ENCODE peak calls at places on chromosome 19, in five cellular contexts. B is cardiac muscle cell, S is natural killer cell, I is tibial artery, A is ascending aorta. N is an unnamed sample.
A peak's percentile ranks its signal among the peaks of the same experiment; 100 is the strongest.

GRCh38 chr19:46211201-46211881 is 18.2 kb upstream of the IGFL1 start:
- DNase-seq in B (peak; percentile 34), S (no peak), I (no peak), A (no peak), N (no peak)

GRCh38 chr19:6424190-6424938 is at the start of gene KHSRP:
- DNase-seq in B (no peak), S (peak; percentile 33), I (no peak), A (no peak), N (peak; percentile 44)

GRCh38 chr19:53879145-53880037 is 2.6 kb upstream of the PRKCG start:
- DNase-seq in B (peak; percentile 96), S (peak; percentile 79), I (peak; percentile 96), A (peak; percentile 66), N (peak; percentile 99)

GRCh38 chr19:48342841-48343540 is 17.6 kb downstream of the EMP3 start:
- DNase-seq in B (peak; percentile 47), S (no peak), I (no peak), A (no peak), N (no peak)

GRCh38 chr19:58248886-58249285 is 20.2 kb downstream of the ZNF544 start:
- DNase-seq in B (no peak), S (no peak), I (no peak), A (no peak), N (no peak)

GRCh38 chr19:35130761-35131720 is 3.8 kb downstream of the LGI4 start:
- DNase-seq in B (no peak), S (no peak), I (no peak), A (no peak), N (no peak)

GRCh38 chr19:30112171-30112570 is 170.1 kb downstream of the URI1 start:
- DNase-seq in B (no peak), S (no peak), I (no peak), A (no peak), N (no peak)

GRCh38 chr19:46955114-46955812 is 64.4 kb upstream of the NPAS1 start:
- DNase-seq in B (peak; percentile 51), S (no peak), I (no peak), A (no peak), N (no peak)

GRCh38 chr19:28299649-28300048 is 913.3 kb downstream of the UQCRFS1 start:
- DNase-seq in B (no peak), S (no peak), I (no peak), A (no peak), N (no peak)

GRCh38 chr19:34034318-34034846 is 137.9 kb upstream of the LSM14A start:
- DNase-seq in B (no peak), S (no peak), I (no peak), A (no peak), N (no peak)

GRCh38 chr19:15869109-15869555 is 28.7 kb downstream of the CYP4F2 start:
- DNase-seq in B (peak; percentile 48), S (no peak), I (no peak), A (no peak), N (no peak)
- TF ChIP-seq CTCF in B (peak; percentile 63), S (peak; percentile 50), I (peak; percentile 54), A (peak; percentile 44), N (no peak)

GRCh38 chr19:38143847-38144246 is 80.2 kb downstream of the DPF1 start:
- DNase-seq in B (no peak), S (no peak), I (no peak), A (no peak), N (no peak)
- TF ChIP-seq CTCF in B (peak; percentile 3), S (no peak), I (no peak), A (no peak), N (no peak)

DNA sequence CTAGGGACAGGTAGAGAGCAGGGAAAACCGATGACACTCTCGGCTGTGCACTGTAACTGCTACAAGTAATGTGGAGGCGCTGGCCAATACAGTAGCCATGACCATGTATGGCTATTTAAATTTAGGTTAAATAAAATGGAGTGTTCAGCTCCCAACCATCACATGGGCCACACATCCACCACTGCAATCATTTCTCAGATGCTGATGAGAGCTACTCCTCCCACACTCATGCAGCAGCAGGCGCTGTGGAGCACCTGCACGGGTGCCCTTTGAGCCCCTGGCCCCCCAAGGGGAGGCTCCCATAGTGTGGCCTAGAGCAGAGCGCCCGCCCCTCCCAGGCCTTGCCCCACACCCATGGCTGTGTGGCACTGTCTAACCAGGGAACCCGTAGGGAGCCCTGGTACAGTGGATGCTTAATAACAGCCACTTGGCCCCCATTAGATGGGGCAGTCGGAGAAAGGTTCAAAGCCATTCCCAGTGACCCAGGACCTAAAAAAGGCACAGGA is 6.0 kb downstream of the ACP4 start:
- DNase-seq in B (no peak), S (no peak), I (no peak), A (no peak), N (no peak)
- TF ChIP-seq CTCF in B (no peak), S (no peak), I (no peak), A (no peak), N (no peak)

DNA sequence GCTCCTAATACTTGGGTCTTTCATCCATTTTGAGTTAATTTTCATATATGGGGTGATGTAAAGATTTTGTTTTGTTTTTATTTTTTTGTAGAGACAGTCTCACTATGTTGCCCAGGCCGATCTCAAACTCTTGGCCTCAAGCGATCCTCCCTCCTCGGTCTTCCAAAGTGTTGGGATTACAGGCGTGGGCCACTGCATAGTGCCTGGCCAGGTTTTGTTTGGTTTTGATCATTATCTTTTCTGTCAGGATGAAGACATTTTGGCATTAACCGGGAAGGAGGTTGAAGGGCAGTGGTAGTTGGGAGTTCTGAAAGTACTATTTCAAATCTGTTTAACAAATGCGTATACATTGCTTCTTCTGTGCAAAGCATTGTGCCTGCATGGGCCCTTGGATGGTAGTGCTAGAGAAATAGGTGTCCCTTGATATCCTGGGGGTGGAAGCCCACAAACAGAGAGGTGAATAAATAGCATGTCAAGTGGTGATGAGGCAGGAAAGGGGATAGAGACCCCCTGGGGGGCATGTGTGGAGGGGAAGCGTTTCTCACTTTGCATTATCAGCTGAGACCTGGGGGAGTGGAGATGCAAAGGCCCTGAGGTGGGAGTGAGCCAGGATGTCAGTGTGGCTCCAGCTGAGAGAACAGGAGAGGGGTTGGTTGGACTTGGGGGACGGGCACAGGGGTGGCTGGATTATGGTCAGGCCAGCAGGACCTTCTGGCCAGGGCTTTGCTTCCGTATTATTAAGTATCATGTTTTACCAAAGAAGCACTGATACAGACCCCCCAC is 41.4 kb downstream of the GATAD2A start:
- DNase-seq in B (no peak), S (no peak), I (no peak), A (no peak), N (no peak)
- TF ChIP-seq CTCF in B (no peak), S (no peak), I (no peak), A (no peak), N (no peak)

DNA sequence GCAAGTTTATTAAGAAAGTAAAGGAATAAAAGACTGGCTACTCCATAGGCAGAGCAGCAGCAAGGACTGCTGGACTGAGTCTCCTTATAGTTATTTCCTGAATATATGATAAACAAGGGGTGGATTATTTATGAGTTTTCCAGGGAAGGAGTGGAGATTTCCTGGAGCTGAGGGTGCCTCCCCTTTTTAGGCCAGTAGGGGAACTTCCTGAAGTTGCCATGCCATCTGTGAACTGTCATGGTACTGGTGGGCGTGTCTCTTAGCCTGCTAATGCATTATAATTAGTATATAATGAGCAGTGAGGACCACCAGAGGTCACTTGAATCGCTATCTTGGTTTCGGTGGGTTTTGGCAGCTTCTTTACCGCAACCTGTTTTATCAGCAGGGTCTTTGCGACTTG is 13.5 kb downstream of the ZSCAN5A start:
- DNase-seq in B (peak; percentile 29), S (no peak), I (no peak), A (no peak), N (no peak)
- TF ChIP-seq CTCF in B (peak; percentile 25), S (no peak), I (no peak), A (no peak), N (no peak)

GRCh38 chr19:1592755-1593628 is at the start of gene MBD3:
- DNase-seq in B (peak; percentile 96), S (peak; percentile 88), I (peak; percentile 96), A (peak; percentile 62), N (peak; percentile 95)
- TF ChIP-seq CTCF in B (no peak), S (no peak), I (peak; percentile 17), A (peak; percentile 27), N (no peak)

DNA sequence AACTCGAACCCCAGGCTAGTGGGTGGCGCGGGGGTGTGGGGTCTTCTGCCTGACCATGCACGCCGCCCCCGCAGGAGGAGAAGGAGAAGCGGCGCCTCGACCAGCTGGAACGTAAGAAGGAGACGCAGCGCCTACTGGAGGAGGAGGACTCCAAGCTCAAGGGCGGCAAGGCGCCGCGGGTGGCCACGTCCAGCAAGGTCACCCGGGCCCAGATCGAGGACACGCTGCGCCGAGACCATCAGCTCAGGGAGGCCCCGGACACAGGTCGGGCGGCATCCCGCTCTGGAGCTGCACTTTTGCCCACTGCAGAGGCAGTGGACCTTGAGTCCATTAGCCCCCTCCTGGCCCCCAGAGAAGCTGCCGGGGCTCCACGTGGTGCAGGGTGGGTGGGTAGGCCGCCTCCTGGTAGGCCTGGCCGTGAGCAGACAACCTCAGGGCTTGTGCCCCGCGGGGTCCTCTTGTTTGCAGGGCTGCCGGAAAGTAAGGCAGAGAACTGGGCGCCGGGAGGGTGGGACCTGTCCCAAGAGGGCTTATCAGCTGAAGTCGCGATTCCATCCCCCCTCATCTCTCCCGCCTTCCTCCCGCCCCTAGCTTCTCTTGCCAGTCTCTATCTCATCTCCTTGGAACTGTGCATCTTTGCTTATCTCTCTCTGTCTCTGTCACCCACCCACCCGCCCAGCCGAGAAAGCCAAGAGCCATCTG is 9.9 kb downstream of the CCDC124 start:
- DNase-seq in B (no peak), S (no peak), I (no peak), A (no peak), N (no peak)
- TF ChIP-seq CTCF in B (no peak), S (no peak), I (no peak), A (no peak), N (no peak)

DNA sequence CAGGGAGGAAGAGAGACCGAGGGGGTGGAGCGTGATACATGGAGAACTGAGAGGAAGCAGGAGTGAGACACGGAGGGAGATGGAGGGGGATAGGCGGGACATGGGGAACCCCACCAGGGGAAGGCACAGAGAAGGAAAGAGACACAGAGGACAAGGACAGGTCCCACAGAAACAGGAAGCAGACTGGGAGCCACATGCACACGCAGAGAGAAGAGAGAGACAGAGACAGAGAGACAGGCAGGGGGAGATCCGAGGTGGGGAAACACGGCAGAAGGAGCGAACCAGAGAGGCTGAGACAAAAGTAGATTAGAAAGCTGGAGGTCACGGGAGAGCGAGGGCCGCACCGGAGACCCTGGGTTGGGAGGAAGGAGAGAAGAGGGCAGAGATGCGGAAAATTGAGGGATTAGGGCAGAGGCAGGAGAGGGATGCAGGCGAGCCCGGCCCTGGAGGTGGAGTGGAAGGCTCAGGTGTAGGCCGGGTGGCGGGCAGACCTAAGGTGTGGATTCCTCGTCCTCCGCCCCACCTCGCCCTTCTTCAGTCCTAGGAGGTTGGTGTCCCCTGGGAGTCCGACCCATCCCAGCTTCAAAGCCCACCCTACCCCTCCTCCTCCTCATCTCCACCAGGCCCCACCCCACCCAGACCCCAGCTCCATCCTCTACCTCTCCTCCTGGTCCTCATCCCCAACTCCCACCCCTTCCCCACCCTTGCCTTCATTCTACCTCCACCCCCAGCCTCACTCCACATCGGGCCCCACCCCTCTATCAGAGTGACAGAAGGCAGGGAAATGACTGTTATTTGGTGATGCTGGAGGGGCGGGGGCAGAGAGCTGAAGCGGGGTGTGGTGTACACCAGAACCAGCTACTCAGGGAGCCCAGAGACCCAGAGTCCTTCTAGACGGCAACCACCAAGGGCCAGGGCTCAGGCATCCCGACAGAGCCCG is 6.7 kb downstream of the ERFL start:
- DNase-seq in B (no peak), S (no peak), I (no peak), A (no peak), N (no peak)
- TF ChIP-seq CTCF in B (no peak), S (no peak), I (no peak), A (no peak), N (no peak)

N was measured in nephron progenitor cell.